ENCODE peak calls at places on chromosomes 5 and 9, in six cellular contexts. D is HCT116, Z is OCI-LY7, A is MM.1S, O is GM23338, Q is PC-9. N is an unnamed sample. For H3K9me2, the result is how much of the 10 kb centered on the place peaks cover.

GRCh38 chr5:63803165-63803564 is 159.1 kb downstream of the HTR1A start:
- DNase-seq in D (no peak), Z (no peak), A (no peak), O (peak), Q (no peak), N (no peak)

GRCh38 chr9:73996844-73997243 is 500.3 kb upstream of the RORB start:
- DNase-seq in D (no peak), Z (no peak), A (no peak), O (no peak), Q (no peak), N (no peak)

GRCh38 chr5:31095796-31096195 is 97.7 kb upstream of the CDH6 start:
- DNase-seq in D (no peak), Z (no peak), A (no peak), O (no peak), Q (no peak), N (no peak)

GRCh38 chr5:149485655-149486615 is 65.3 kb downstream of the CSNK1A1 start:
- DNase-seq in D (peak), Z (no peak), A (no peak), O (no peak), Q (peak), N (peak)

GRCh38 chr5:90871356-90871755 is 312.8 kb downstream of the ADGRV1 start:
- DNase-seq in D (no peak), Z (no peak), A (no peak), O (no peak), Q (no peak), N (no peak)

GRCh38 chr5:56763711-56764466 is 51.5 kb upstream of the MAP3K1 start:
- DNase-seq in D (no peak), Z (peak), A (no peak), O (no peak), Q (peak), N (peak)

GRCh38 chr9:33860200-33860871 is 43.4 kb downstream of the UBE2R2 start:
- DNase-seq in D (no peak), Z (no peak), A (no peak), O (peak), Q (no peak), N (no peak)

GRCh38 chr5:55766408-55766807 is 28.5 kb downstream of the DDX4 start:
- DNase-seq in D (no peak), Z (no peak), A (no peak), O (no peak), Q (no peak), N (no peak)

GRCh38 chr9:71819115-71819739 is 50.9 kb upstream of the CEMIP2 start:
- DNase-seq in D (peak), Z (peak), A (peak), O (peak), Q (no peak), N (peak)

GRCh38 chr9:83304686-83305085 is 233.5 kb downstream of the FRMD3 start:
- DNase-seq in D (no peak), Z (no peak), A (no peak), O (no peak), Q (no peak), N (peak)

GRCh38 chr5:36950586-36951457 is 74.3 kb downstream of the NIPBL start:
- DNase-seq in D (no peak), Z (no peak), A (no peak), O (no peak), Q (peak), N (no peak)

GRCh38 chr5:134114886-134115805 is 665 bp downstream of the TCF7 start:
- DNase-seq in D (no peak), Z (peak), A (peak), O (peak), Q (no peak), N (peak)

GRCh38 chr5:134113908-134114875 is at the start of gene TCF7:
- DNase-seq in D (peak), Z (peak), A (peak), O (peak), Q (peak), N (peak)

GRCh38 chr5:134113572-134113907 is 941 bp upstream of the TCF7 start:
- DNase-seq in D (no peak), Z (no peak), A (no peak), O (no peak), Q (no peak), N (no peak)

GRCh38 chr5:134111741-134112647 is 2.5 kb upstream of the TCF7 start:
- DNase-seq in D (no peak), Z (no peak), A (no peak), O (no peak), Q (no peak), N (peak)

GRCh38 chr5:134112726-134113571 is 1.5 kb upstream of the TCF7 start:
- DNase-seq in D (no peak), Z (no peak), A (no peak), O (peak), Q (no peak), N (no peak)
- H3K27ac ChIP-seq in D (no peak), Z (no peak), A (no peak), O (no peak), Q (no peak), N (no peak)

GRCh38 chr9:116279230-116279629 is 125.6 kb downstream of the PAPPA start:
- DNase-seq in D (no peak), Z (no peak), A (no peak), O (peak), Q (no peak), N (peak)

GRCh38 chr9:116282598-116282997 is 129.0 kb downstream of the PAPPA start:
- DNase-seq in D (no peak), Z (no peak), A (no peak), O (peak), Q (no peak), N (no peak)

GRCh38 chr9:116278326-116278725 is 124.7 kb downstream of the PAPPA start:
- DNase-seq in D (no peak), Z (no peak), A (no peak), O (no peak), Q (no peak), N (no peak)

GRCh38 chr9:116276651-116277121 is 123.1 kb downstream of the PAPPA start:
- DNase-seq in D (no peak), Z (no peak), A (no peak), O (peak), Q (no peak), N (no peak)

GRCh38 chr9:116280529-116280928 is 126.9 kb downstream of the PAPPA start:
- DNase-seq in D (no peak), Z (no peak), A (no peak), O (no peak), Q (no peak), N (no peak)
- H3K9me2 ChIP-seq in D (under half), Z (under half), A (under half), O (under half), Q (under half), N (under half)

DNA sequence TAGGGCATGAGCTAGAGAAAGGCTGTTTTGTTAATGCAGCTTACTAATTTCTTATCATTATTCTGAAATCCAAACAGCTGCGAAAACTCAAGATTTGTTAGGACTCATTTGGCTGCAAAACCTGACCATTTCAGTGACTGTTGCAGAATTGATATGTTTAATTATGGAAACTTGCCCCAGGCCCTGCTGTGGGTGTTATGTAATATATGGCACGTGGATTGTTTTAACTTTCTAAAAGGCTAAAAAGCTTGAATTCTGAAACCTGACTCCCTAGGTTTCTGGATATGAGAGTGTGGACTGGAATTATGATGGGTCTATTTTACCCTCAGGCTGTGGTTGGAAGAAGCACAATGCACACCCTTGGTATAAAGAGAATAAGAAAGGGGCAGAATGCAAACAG is 4.4 kb downstream of the IL9 start:
- DNase-seq in D (no peak), Z (no peak), A (no peak), O (no peak), Q (no peak), N (no peak)
- H3K27ac ChIP-seq in D (no peak), Z (no peak), A (no peak), O (no peak), Q (no peak), N (no peak)

DNA sequence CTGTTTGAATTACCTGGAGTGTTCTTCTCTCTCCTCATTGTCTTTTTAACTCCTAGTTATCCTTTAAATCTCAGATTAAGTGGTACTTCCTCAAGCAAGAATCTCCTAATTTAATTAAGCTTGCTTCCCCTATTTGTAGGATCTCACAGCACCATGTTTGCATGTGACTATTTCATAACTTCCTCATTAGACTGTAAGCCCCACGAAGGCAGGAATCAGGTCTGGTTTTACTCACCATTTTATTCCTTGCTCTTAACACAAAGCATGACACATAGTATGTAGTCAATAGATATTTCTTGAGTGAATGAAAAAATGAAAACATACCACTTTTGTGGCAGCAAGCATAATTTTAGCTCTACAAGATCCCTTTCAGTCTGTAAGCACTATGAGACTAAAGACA is 1.3 kb upstream of the ERMP1 start:
- DNase-seq in D (no peak), Z (peak), A (no peak), O (no peak), Q (no peak), N (no peak)
- H3K9me2 ChIP-seq in D (under half), Z (under half), A (under half), O (under half), Q (under half), N (under half)

DNA sequence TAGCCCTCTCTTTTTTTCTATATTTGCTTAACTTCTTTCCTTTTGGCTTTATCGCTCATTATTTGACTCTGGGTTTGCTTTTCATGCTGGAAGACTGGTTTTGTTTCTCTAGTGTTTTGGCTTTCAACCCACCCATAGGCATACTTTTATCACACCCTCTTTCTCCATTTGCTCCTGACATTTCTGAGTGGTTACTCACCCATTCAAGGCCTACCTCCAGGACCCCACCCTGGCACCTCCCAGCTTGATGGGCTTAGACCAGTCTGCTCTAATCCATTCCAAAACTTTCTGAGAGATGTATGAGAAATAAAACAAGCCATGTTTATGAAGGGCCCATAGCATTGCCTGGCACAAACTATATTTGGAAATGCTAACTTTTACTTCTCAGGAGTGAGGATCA is 18.1 kb downstream of the C6 start:
- DNase-seq in D (no peak), Z (no peak), A (no peak), O (no peak), Q (no peak), N (no peak)
- H3K27ac ChIP-seq in D (no peak), Z (no peak), A (no peak), O (no peak), Q (no peak), N (no peak)

GRCh38 chr5:143687604-143688003 is 124.4 kb upstream of the HMHB1 start:
- DNase-seq in D (no peak), Z (no peak), A (no peak), O (no peak), Q (no peak), N (no peak)
- H3K9me2 ChIP-seq in D (under half), Z (under half), A (under half), O (under half), Q (under half), N (under half)